ENCODE peak calls at places on chromosomes 12 and 14, in nine cellular contexts. R, E, D, A, K, Y, G, T and L are unnamed samples.

GRCh38 chr12:14664434-14665023 is 31.9 kb downstream of the GUCY2C start:
- DNase-seq in R (no peak), E (peak), D (peak), A (no peak), K (peak), Y (peak), G (peak), T (peak), L (peak)

GRCh38 chr12:123384318-123384993 is 524 bp downstream of the KMT5A start:
- DNase-seq in R (no peak), E (peak), D (peak), A (peak), K (no peak), Y (no peak), G (no peak), T (no peak), L (no peak)

GRCh38 chr14:76186318-76187027 is 34.8 kb downstream of the GPATCH2L start:
- DNase-seq in R (no peak), E (no peak), D (no peak), A (no peak), K (no peak), Y (no peak), G (no peak), T (no peak), L (no peak)

GRCh38 chr14:63039800-63040380 is 5.4 kb downstream of the KCNH5 start:
- DNase-seq in R (no peak), E (no peak), D (peak), A (no peak), K (peak), Y (no peak), G (no peak), T (peak), L (peak)

GRCh38 chr12:7731499-7731898 is 15.7 kb downstream of the CLEC4C start:
- DNase-seq in R (no peak), E (no peak), D (no peak), A (no peak), K (no peak), Y (no peak), G (no peak), T (no peak), L (no peak)

GRCh38 chr12:106903241-106903950 is 52.3 kb upstream of the TMEM263 start:
- DNase-seq in R (peak), E (peak), D (peak), A (peak), K (no peak), Y (peak), G (peak), T (peak), L (no peak)

GRCh38 chr14:69079188-69079742 is 73.7 kb downstream of the DCAF5 start:
- DNase-seq in R (no peak), E (no peak), D (peak), A (no peak), K (peak), Y (no peak), G (no peak), T (peak), L (peak)

GRCh38 chr14:101226603-101227425 is 323.3 kb upstream of the RTL1 start:
- DNase-seq in R (no peak), E (no peak), D (no peak), A (no peak), K (no peak), Y (no peak), G (no peak), T (no peak), L (no peak)

GRCh38 chr12:102504871-102505270 is 24.5 kb upstream of the IGF1 start:
- DNase-seq in R (no peak), E (no peak), D (no peak), A (no peak), K (no peak), Y (no peak), G (no peak), T (no peak), L (no peak)

GRCh38 chr12:72986963-72987362 is 714.8 kb downstream of the TRHDE start:
- DNase-seq in R (no peak), E (no peak), D (no peak), A (no peak), K (no peak), Y (no peak), G (no peak), T (no peak), L (no peak)

GRCh38 chr12:57563358-57563757 is 13.5 kb downstream of the KIF5A start:
- DNase-seq in R (no peak), E (no peak), D (no peak), A (no peak), K (no peak), Y (no peak), G (no peak), T (no peak), L (no peak)

GRCh38 chr12:39830862-39831520 is 211.4 kb upstream of the ABCD2 start:
- DNase-seq in R (no peak), E (no peak), D (no peak), A (no peak), K (no peak), Y (no peak), G (no peak), T (no peak), L (no peak)

GRCh38 chr12:69330475-69331473 is 17.4 kb upstream of the LYZ start:
- DNase-seq in R (peak), E (peak), D (peak), A (no peak), K (no peak), Y (peak), G (peak), T (peak), L (peak)

GRCh38 chr12:49014547-49014946 is 4.0 kb downstream of the PRKAG1 start:
- DNase-seq in R (no peak), E (no peak), D (peak), A (no peak), K (no peak), Y (no peak), G (no peak), T (peak), L (no peak)

GRCh38 chr14:89304972-89305703 is 111.9 kb downstream of the FOXN3 start:
- DNase-seq in R (peak), E (no peak), D (peak), A (no peak), K (peak), Y (no peak), G (no peak), T (peak), L (no peak)

GRCh38 chr12:51908876-51909592 is 1.7 kb downstream of the ACVRL1 start:
- DNase-seq in R (no peak), E (no peak), D (no peak), A (no peak), K (no peak), Y (no peak), G (no peak), T (no peak), L (no peak)

GRCh38 chr12:78931466-78931990 is 67.0 kb downstream of the SYT1 start:
- DNase-seq in R (no peak), E (no peak), D (no peak), A (no peak), K (no peak), Y (no peak), G (no peak), T (peak), L (no peak)

GRCh38 chr14:71193663-71194062 is 286.4 kb downstream of the PCNX1 start:
- DNase-seq in R (no peak), E (no peak), D (peak), A (no peak), K (no peak), Y (no peak), G (no peak), T (no peak), L (no peak)

GRCh38 chr12:130083002-130083401 is 79.3 kb upstream of the FZD10 start:
- DNase-seq in R (no peak), E (no peak), D (no peak), A (no peak), K (no peak), Y (no peak), G (no peak), T (no peak), L (no peak)

GRCh38 chr14:75271514-75271913 is 7.1 kb upstream of the FOS start:
- DNase-seq in R (no peak), E (no peak), D (no peak), A (no peak), K (no peak), Y (no peak), G (no peak), T (no peak), L (no peak)

GRCh38 chr12:31578632-31579031 is 12.3 kb downstream of the DENND5B start:
- DNase-seq in R (no peak), E (no peak), D (peak), A (no peak), K (no peak), Y (no peak), G (no peak), T (peak), L (no peak)